ENCODE peak calls at places on chromosome 18, in nine cellular contexts. S, U, V, E, W, H, G, R and L are unnamed samples.

GRCh38 chr18:6578686-6579085 is 150.8 kb upstream of the ARHGAP28 start:
- DNase-seq in S (no peak), U (no peak), V (no peak), E (no peak), W (no peak), H (no peak), G (no peak), R (no peak), L (no peak)

GRCh38 chr18:57574866-57575265 is 11.6 kb downstream of the FECH start:
- DNase-seq in S (no peak), U (no peak), V (no peak), E (no peak), W (no peak), H (no peak), G (no peak), R (no peak), L (no peak)

GRCh38 chr18:49447810-49448745 is 12.4 kb downstream of the DYM start:
- DNase-seq in S (peak; percentile 12), U (no peak), V (no peak), E (peak; percentile 12), W (no peak), H (no peak), G (peak; percentile 21), R (no peak), L (peak; percentile 31)

GRCh38 chr18:26657618-26658581 is 109.5 kb upstream of the KCTD1 start:
- DNase-seq in S (no peak), U (no peak), V (no peak), E (no peak), W (no peak), H (no peak), G (no peak), R (no peak), L (no peak)

GRCh38 chr18:57430166-57430958 is 4.8 kb upstream of the ONECUT2 start:
- DNase-seq in S (no peak), U (peak; percentile 42), V (no peak), E (peak; percentile 2), W (no peak), H (no peak), G (no peak), R (no peak), L (no peak)

GRCh38 chr18:41814651-41815050 is 140.4 kb upstream of the PIK3C3 start:
- DNase-seq in S (no peak), U (no peak), V (no peak), E (no peak), W (no peak), H (no peak), G (no peak), R (no peak), L (no peak)

GRCh38 chr18:14074187-14074586 is 58.0 kb downstream of the ZNF519 start:
- DNase-seq in S (no peak), U (no peak), V (no peak), E (peak; percentile 25), W (no peak), H (no peak), G (no peak), R (no peak), L (no peak)

GRCh38 chr18:34977787-34978532 is 63.3 kb upstream of the MAPRE2 start:
- DNase-seq in S (no peak), U (peak; percentile 74), V (peak; percentile 62), E (peak; percentile 18), W (peak; percentile 47), H (peak; percentile 29), G (peak; percentile 76), R (peak; percentile 70), L (peak; percentile 24)

GRCh38 chr18:69885841-69886531 is 61.7 kb downstream of the CD226 start:
- DNase-seq in S (no peak), U (no peak), V (no peak), E (no peak), W (no peak), H (no peak), G (no peak), R (no peak), L (no peak)

GRCh38 chr18:24992491-24992890 is 359.5 kb downstream of the ZNF521 start:
- DNase-seq in S (no peak), U (no peak), V (no peak), E (no peak), W (no peak), H (no peak), G (no peak), R (no peak), L (no peak)

GRCh38 chr18:62585274-62586147 is 62.7 kb downstream of the ZCCHC2 start:
- DNase-seq in S (no peak), U (no peak), V (no peak), E (no peak), W (no peak), H (no peak), G (no peak), R (no peak), L (no peak)

GRCh38 chr18:24536834-24537233 is 76.4 kb downstream of the HRH4 start:
- DNase-seq in S (no peak), U (no peak), V (no peak), E (no peak), W (no peak), H (no peak), G (no peak), R (no peak), L (no peak)

GRCh38 chr18:31992836-31993575 is 25.6 kb upstream of the RNF125 start:
- DNase-seq in S (no peak), U (no peak), V (no peak), E (no peak), W (no peak), H (no peak), G (no peak), R (no peak), L (no peak)

GRCh38 chr18:26135563-26135962 is 1.9 kb downstream of the PSMA8 start:
- DNase-seq in S (no peak), U (no peak), V (no peak), E (no peak), W (no peak), H (no peak), G (no peak), R (no peak), L (no peak)

GRCh38 chr18:50560681-50561629 is 1.1 kb downstream of the MAPK4 start:
- DNase-seq in S (no peak), U (peak; percentile 64), V (no peak), E (no peak), W (peak; percentile 25), H (no peak), G (no peak), R (no peak), L (peak; percentile 65)

GRCh38 chr18:24003903-24004640 is 10.5 kb upstream of the TTC39C start:
- DNase-seq in S (no peak), U (no peak), V (no peak), E (no peak), W (no peak), H (no peak), G (no peak), R (no peak), L (no peak)

GRCh38 chr18:44231936-44232335 is 448.8 kb upstream of the SETBP1 start:
- DNase-seq in S (no peak), U (no peak), V (no peak), E (no peak), W (no peak), H (no peak), G (no peak), R (no peak), L (no peak)

GRCh38 chr18:23115683-23116096 is 19.6 kb upstream of the CABLES1 start:
- DNase-seq in S (peak; percentile 58), U (no peak), V (no peak), E (no peak), W (no peak), H (no peak), G (no peak), R (no peak), L (no peak)

GRCh38 chr18:77032121-77032758 is 100.3 kb downstream of the MBP start:
- DNase-seq in S (no peak), U (no peak), V (no peak), E (no peak), W (no peak), H (no peak), G (no peak), R (no peak), L (no peak)

GRCh38 chr18:9136315-9137141 is at the start of gene ANKRD12:
- DNase-seq in S (peak; percentile 83), U (peak; percentile 98), V (peak; percentile 96), E (peak; percentile 99), W (peak; percentile 97), H (peak; percentile 96), G (peak; percentile 99), R (peak; percentile 99), L (peak; percentile 98)
- TF ChIP-seq POLR2A in S (peak; percentile 31), U (peak; percentile 89), V (peak; percentile 80), E (peak; percentile 82), W (peak; percentile 92), H (peak; percentile 91), G (peak; percentile 91), R (peak; percentile 81), L (peak; percentile 72)

GRCh38 chr18:11719050-11719449 is 30.0 kb downstream of the GNAL start:
- DNase-seq in S (no peak), U (no peak), V (no peak), E (no peak), W (no peak), H (no peak), G (no peak), R (no peak), L (no peak)
- H3K4me1 ChIP-seq in S (no peaks in the 10 kb centered on the region), U (no peaks in the 10 kb centered on the region), V (no peaks in the 10 kb centered on the region), E (no peaks in the 10 kb centered on the region), W (no peaks in the 10 kb centered on the region), H (no peaks in the 10 kb centered on the region), G (no peaks in the 10 kb centered on the region), R (no peaks in the 10 kb centered on the region), L (no peaks in the 10 kb centered on the region)

DNA sequence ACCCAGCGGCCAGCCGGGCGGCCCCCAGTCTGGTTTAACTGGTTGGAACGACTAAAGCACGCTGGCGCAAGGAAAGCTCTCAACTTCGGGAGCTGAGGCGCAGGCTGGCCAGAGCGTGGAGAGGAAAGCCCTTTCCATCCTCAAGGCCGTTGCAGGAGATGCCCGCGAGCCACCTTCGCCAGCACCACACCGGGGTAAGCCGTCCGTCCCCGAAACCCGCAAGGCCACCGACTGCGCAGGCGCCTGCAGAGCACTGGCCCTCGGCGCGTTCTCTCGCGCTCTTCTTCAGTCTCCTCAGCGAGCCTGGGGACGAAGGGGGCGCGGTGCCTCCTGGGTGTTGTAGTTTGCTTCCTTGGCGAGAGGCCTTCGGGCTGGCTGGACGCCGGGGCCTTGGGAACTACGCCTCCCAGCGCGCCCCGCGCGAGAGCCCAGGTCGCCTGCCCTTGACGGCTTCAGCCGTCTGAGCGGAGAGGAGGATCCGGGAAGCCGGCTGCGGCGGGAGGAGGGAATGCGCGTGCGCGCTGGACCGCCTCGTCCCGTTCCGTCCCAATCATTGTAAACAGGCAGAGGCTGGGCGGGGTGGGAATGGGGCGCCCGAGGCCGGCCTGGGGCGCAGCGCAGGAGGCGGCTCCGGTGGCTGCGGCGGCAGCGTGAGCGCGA is at the start of gene RALBP1:
- DNase-seq in S (peak; percentile 86), U (peak; percentile 100), V (peak; percentile 97), E (peak; percentile 97), W (peak; percentile 100), H (peak; percentile 100), G (peak; percentile 100), R (peak; percentile 100), L (peak; percentile 100)
- TF ChIP-seq POLR2A in S (peak; percentile 90), U (peak; percentile 79), V (peak; percentile 63), E (peak; percentile 98), W (peak; percentile 79), H (peak; percentile 59), G (peak; percentile 87), R (peak; percentile 74), L (no peak)

DNA sequence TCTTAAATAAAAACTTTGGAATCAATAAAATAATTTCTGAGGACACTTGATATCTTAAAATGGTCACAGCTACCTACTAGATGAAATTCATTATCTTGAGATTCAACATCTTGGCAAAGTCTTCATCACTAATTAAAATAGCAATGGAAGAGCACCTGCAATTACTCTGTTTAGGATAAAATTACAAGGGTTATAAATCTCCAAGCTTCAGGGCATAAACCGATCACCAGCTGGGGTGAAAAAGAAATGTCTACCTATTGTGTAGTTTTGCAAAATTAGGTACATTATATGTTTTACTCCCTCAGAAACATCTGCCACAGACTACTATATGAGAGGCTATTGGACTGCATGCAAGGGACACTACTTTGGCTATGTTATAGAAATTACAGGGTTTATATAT is 327.1 kb downstream of the CCDC178 start:
- DNase-seq in S (no peak), U (no peak), V (no peak), E (no peak), W (no peak), H (no peak), G (no peak), R (no peak), L (no peak)
- H3K4me1 ChIP-seq in S (no peaks in the 10 kb centered on the region), U (no peaks in the 10 kb centered on the region), V (no peaks in the 10 kb centered on the region), E (no peaks in the 10 kb centered on the region), W (peaks cover 4% of the 10 kb centered on the region), H (no peaks in the 10 kb centered on the region), G (peaks cover 7% of the 10 kb centered on the region), R (no peaks in the 10 kb centered on the region), L (no peaks in the 10 kb centered on the region)